ENCODE peak calls at places on chromosome 18, in ten cellular contexts. K, E, S, U, T, Z, I, C, Q and X are unnamed samples.

GRCh38 chr18:21194871-21195771 is 46.9 kb upstream of the GREB1L start:
- DNase-seq in K (no peak), E (no peak), S (no peak), U (peak; percentile 39), T (peak; percentile 51), Z (peak; percentile 71), I (no peak), C (no peak), Q (peak; percentile 58), X (no peak)

GRCh38 chr18:43134876-43135275 is 19.4 kb upstream of the RIT2 start:
- DNase-seq in K (no peak), E (no peak), S (no peak), U (no peak), T (no peak), Z (no peak), I (no peak), C (no peak), Q (no peak), X (no peak)

GRCh38 chr18:48949606-48950535 is 894 bp downstream of the SMAD7 start:
- DNase-seq in K (peak; percentile 31), E (peak; percentile 64), S (no peak), U (peak; percentile 75), T (no peak), Z (peak; percentile 62), I (no peak), C (no peak), Q (peak; percentile 60), X (peak; percentile 50)

GRCh38 chr18:13392029-13392750 is 173.6 kb downstream of the LDLRAD4 start:
- DNase-seq in K (no peak), E (no peak), S (no peak), U (no peak), T (no peak), Z (no peak), I (peak; percentile 59), C (no peak), Q (no peak), X (peak; percentile 70)

GRCh38 chr18:67513285-67513684 is 3.2 kb downstream of the DSEL start:
- DNase-seq in K (no peak), E (no peak), S (no peak), U (no peak), T (no peak), Z (peak; percentile 7), I (no peak), C (no peak), Q (no peak), X (peak; percentile 6)

GRCh38 chr18:35438480-35439234 is 59.1 kb downstream of the INO80C start:
- DNase-seq in K (no peak), E (no peak), S (no peak), U (no peak), T (no peak), Z (no peak), I (no peak), C (no peak), Q (no peak), X (no peak)

GRCh38 chr18:45856526-45856925 is 31.1 kb downstream of the SIGLEC15 start:
- DNase-seq in K (no peak), E (no peak), S (no peak), U (no peak), T (no peak), Z (peak; percentile 90), I (no peak), C (no peak), Q (peak; percentile 87), X (no peak)

GRCh38 chr18:61883547-61883946 is 9.3 kb downstream of the RNF152 start:
- DNase-seq in K (no peak), E (no peak), S (no peak), U (no peak), T (no peak), Z (no peak), I (no peak), C (no peak), Q (peak; percentile 38), X (no peak)

GRCh38 chr18:72965616-72966015 is 97.8 kb upstream of the NETO1 start:
- DNase-seq in K (no peak), E (no peak), S (no peak), U (no peak), T (no peak), Z (no peak), I (no peak), C (no peak), Q (no peak), X (no peak)

GRCh38 chr18:50715919-50716318 is 103.9 kb downstream of the MRO start:
- DNase-seq in K (no peak), E (no peak), S (no peak), U (no peak), T (no peak), Z (no peak), I (no peak), C (no peak), Q (no peak), X (no peak)

GRCh38 chr18:34929336-34929780 is 111.9 kb upstream of the MAPRE2 start:
- DNase-seq in K (no peak), E (no peak), S (no peak), U (peak; percentile 56), T (peak; percentile 22), Z (peak; percentile 89), I (no peak), C (no peak), Q (peak; percentile 91), X (no peak)

GRCh38 chr18:5309888-5310470 is 14.5 kb upstream of the ZBTB14 start:
- DNase-seq in K (peak; percentile 57), E (no peak), S (no peak), U (no peak), T (no peak), Z (no peak), I (no peak), C (no peak), Q (no peak), X (peak; percentile 54)

GRCh38 chr18:49565656-49566055 is 3.8 kb downstream of the LIPG start:
- DNase-seq in K (no peak), E (peak; percentile 21), S (peak; percentile 46), U (no peak), T (no peak), Z (peak; percentile 67), I (no peak), C (no peak), Q (peak; percentile 16), X (no peak)

GRCh38 chr18:48825101-48825745 is 125.5 kb downstream of the SMAD7 start:
- DNase-seq in K (no peak), E (peak; percentile 36), S (no peak), U (no peak), T (no peak), Z (no peak), I (peak; percentile 38), C (no peak), Q (peak; percentile 54), X (no peak)

GRCh38 chr18:362914-363295 is 95.1 kb upstream of the THOC1 start:
- DNase-seq in K (no peak), E (no peak), S (no peak), U (no peak), T (no peak), Z (no peak), I (no peak), C (no peak), Q (no peak), X (no peak)
- H3K4me1 ChIP-seq in K (no peaks in the 10 kb centered on the region), E (no peaks in the 10 kb centered on the region), S (peaks cover 2% of the 10 kb centered on the region), U (peaks cover 11% of the 10 kb centered on the region), T (no peaks in the 10 kb centered on the region), Z (peaks cover 2% of the 10 kb centered on the region), I (peaks cover 11% of the 10 kb centered on the region), C (peaks cover 3% of the 10 kb centered on the region), Q (no peaks in the 10 kb centered on the region), X (no peaks in the 10 kb centered on the region)

GRCh38 chr18:74278983-74279382 is 12.8 kb downstream of the CYB5A start:
- DNase-seq in K (no peak), E (no peak), S (no peak), U (no peak), T (no peak), Z (no peak), I (no peak), C (no peak), Q (no peak), X (no peak)
- H3K4me1 ChIP-seq in K (no peaks in the 10 kb centered on the region), E (peaks cover 26% of the 10 kb centered on the region), S (peaks cover 86% of the 10 kb centered on the region), U (peaks cover 34% of the 10 kb centered on the region), T (no peaks in the 10 kb centered on the region), Z (no peaks in the 10 kb centered on the region), I (peaks cover 49% of the 10 kb centered on the region), C (peaks cover 19% of the 10 kb centered on the region), Q (peaks cover 4% of the 10 kb centered on the region), X (no peaks in the 10 kb centered on the region)

GRCh38 chr18:3212636-3213035 is 7.1 kb downstream of the MYOM1 start:
- DNase-seq in K (no peak), E (no peak), S (no peak), U (no peak), T (no peak), Z (no peak), I (no peak), C (no peak), Q (no peak), X (no peak)

GRCh38 chr18:3211236-3211992 is 8.4 kb downstream of the MYOM1 start:
- DNase-seq in K (no peak), E (no peak), S (no peak), U (no peak), T (no peak), Z (peak; percentile 51), I (no peak), C (no peak), Q (peak; percentile 6), X (no peak)

GRCh38 chr18:3213231-3214059 is 6.3 kb downstream of the MYOM1 start:
- DNase-seq in K (peak; percentile 44), E (no peak), S (no peak), U (no peak), T (no peak), Z (no peak), I (no peak), C (no peak), Q (no peak), X (peak; percentile 52)

GRCh38 chr18:3207565-3207964 is 12.2 kb downstream of the MYOM1 start:
- DNase-seq in K (no peak), E (no peak), S (no peak), U (peak; percentile 55), T (peak; percentile 21), Z (no peak), I (no peak), C (no peak), Q (peak; percentile 20), X (no peak)

DNA sequence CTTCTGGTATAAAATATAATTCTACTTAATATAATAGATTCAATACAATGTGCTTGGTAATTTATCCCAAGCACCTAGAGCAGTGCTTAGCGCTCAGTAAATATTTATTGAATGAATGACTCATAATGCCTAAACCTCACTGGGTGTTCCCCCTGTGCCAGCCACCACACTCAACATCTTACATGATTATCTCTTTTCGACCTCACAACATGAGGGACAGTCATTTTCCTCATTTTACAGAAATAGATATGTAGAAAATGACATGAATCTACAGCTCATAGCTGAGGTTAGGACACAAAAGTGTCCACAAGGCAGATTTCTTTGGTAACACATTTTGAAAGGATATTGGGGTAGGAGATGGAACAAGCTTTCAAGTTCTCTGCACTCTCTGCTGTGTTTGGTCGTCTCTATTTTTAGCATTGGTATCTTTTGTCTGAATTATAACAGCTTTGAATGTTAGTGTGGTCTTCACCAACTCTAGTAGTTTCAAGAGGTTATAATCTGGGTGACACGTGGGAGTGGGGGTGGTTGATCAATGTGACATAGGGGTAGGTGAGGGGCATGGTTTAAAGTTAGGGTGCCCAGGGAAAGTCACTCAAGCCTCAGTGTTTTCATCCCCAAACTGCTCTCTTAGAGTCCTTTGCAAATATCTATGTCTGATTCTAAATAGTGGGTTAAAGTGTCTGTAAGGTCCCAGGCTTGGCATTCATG is 9.8 kb downstream of the MYOM1 start:
- DNase-seq in K (no peak), E (no peak), S (no peak), U (peak; percentile 58), T (no peak), Z (peak; percentile 24), I (no peak), C (no peak), Q (no peak), X (no peak)
- H3K4me1 ChIP-seq in K (peaks cover 17% of the 10 kb centered on the region), E (no peaks in the 10 kb centered on the region), S (peaks cover 76% of the 10 kb centered on the region), U (peaks cover 35% of the 10 kb centered on the region), T (no peaks in the 10 kb centered on the region), Z (peaks cover 3% of the 10 kb centered on the region), I (peaks cover 31% of the 10 kb centered on the region), C (no peaks in the 10 kb centered on the region), Q (no peaks in the 10 kb centered on the region), X (peaks cover 4% of the 10 kb centered on the region)

GRCh38 chr18:39594206-39594605 is 2028.6 kb upstream of the CELF4 start:
- DNase-seq in K (no peak), E (no peak), S (no peak), U (no peak), T (no peak), Z (no peak), I (no peak), C (no peak), Q (no peak), X (no peak)
- H3K4me1 ChIP-seq in K (no peaks in the 10 kb centered on the region), E (no peaks in the 10 kb centered on the region), S (no peaks in the 10 kb centered on the region), U (no peaks in the 10 kb centered on the region), T (peaks cover 4% of the 10 kb centered on the region), Z (no peaks in the 10 kb centered on the region), I (no peaks in the 10 kb centered on the region), C (no peaks in the 10 kb centered on the region), Q (no peaks in the 10 kb centered on the region), X (no peaks in the 10 kb centered on the region)